ENCODE peak calls at places on chromosomes 7 and 10, in eight cellular contexts. O is heart right ventricle; E is activated CD8-positive, alpha-beta T cell treated with anti-CD3 and anti-CD28 coated beads for 36 hours; W is psoas muscle; I is A549; D is brain microvascular endothelial cell; U is BJ; Z is foreskin fibroblast. Y is an unnamed sample.

GRCh38 chr7:75048435-75049379 is 24.9 kb downstream of the RCC1L start:
- DNase-seq in U (no peak), O (no peak), W (no peak), I (no peak), E (no peak), Z (peak), D (no peak), Y (no peak)

GRCh38 chr7:6026917-6027316 is 4.3 kb upstream of the ANKRD61 start:
- DNase-seq in U (no peak), W (no peak), I (no peak), O (no peak), D (no peak), Z (no peak), E (peak), Y (peak)

GRCh38 chr10:12720217-12720981 is 281.1 kb downstream of the CCDC3 start:
- DNase-seq in W (peak), E (peak), U (peak), D (peak), Z (peak), I (peak), O (peak), Y (no peak)

GRCh38 chr7:15684834-15685233 is 1.6 kb downstream of the MEOX2 start:
- DNase-seq in U (no peak), I (no peak), Z (peak), W (no peak), E (no peak), D (no peak), O (peak), Y (no peak)

GRCh38 chr7:132485136-132485535 is 91.1 kb downstream of the PLXNA4 start:
- DNase-seq in D (no peak), E (no peak), Z (no peak), U (no peak), W (no peak), O (no peak), I (no peak), Y (no peak)

GRCh38 chr7:30584415-30584814 is 10.3 kb upstream of the GARS1 start:
- DNase-seq in O (no peak), W (no peak), D (no peak), Z (no peak), E (no peak), I (no peak), U (no peak), Y (no peak)

GRCh38 chr10:89301231-89301630 is 615 bp upstream of the IFIT2 start:
- DNase-seq in E (no peak), Z (peak), O (no peak), U (no peak), D (no peak), I (peak), W (no peak), Y (no peak)

GRCh38 chr7:123633553-123633952 is 22.1 kb upstream of the LMOD2 start:
- DNase-seq in E (no peak), O (no peak), I (no peak), Z (peak), W (no peak), D (peak), U (peak), Y (no peak)

GRCh38 chr7:6164491-6164890 is 107.9 kb downstream of the CYTH3 start:
- DNase-seq in D (peak), U (no peak), E (no peak), W (no peak), I (peak), O (peak), Z (no peak), Y (no peak)

GRCh38 chr10:11036424-11037011 is 18.8 kb downstream of the CELF2 start:
- DNase-seq in I (peak), E (no peak), O (no peak), U (no peak), W (no peak), D (peak), Z (peak), Y (no peak)

GRCh38 chr10:101292194-101293006 is 61.6 kb upstream of the BTRC start:
- DNase-seq in I (no peak), W (peak), E (peak), U (no peak), D (no peak), Z (peak), O (peak), Y (no peak)

GRCh38 chr7:127252736-127253288 is at the start of gene GRM8:
- DNase-seq in O (peak), Z (peak), D (peak), E (peak), U (no peak), I (peak), W (peak), Y (peak)

GRCh38 chr10:100338434-100339036 is 8.5 kb upstream of the SCD start:
- DNase-seq in Z (peak), U (no peak), O (peak), W (peak), E (peak), I (peak), D (peak), Y (peak)

DNA sequence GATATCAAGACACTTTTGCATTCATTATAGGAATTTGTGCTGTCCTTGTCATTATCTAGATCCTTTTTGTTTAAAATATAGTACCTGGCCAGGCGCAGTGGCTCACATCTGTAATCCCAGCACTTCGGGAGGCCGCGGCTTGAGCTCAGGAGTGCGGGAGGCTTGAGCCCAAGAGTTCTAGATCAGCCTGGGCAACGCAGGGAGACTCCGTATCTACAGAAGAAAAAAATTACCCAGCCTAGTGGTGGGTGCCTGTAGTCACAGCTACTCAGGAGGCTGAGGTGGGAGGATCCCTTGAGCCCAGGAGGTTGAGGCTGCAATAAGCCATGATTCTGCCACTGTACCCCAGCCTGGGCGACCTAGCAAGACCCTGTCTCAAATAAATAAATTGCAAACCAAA is 621 bp upstream of the MORN4 start:
- DNase-seq in Z (peak), D (no peak), I (peak), W (no peak), O (no peak), U (no peak), E (peak), Y (no peak)
- TF ChIP-seq CTCF in Z (no peak), D (peak), I (peak), W (peak), O (no peak), U (no peak), E (peak), Y (peak)

DNA sequence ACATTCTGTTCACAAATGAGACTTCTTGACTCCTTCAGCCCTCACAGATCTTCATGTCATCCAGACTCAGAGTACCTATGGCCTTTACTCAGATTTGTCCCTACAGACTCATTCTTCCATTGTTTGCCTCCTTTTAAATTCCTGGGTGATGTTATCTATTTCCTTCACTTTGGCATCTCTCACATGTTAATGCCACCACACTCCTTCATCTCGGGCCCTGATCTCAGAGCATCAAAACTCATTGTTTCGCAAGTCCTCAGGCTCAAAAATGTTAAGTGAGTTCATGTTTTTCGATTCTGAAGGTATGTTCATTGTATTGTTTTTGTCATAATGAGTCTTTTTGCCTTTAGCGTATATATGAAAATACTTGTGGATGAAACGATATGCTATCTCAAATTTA is 62.3 kb upstream of the AHR start:
- DNase-seq in U (no peak), E (no peak), D (no peak), O (no peak), W (no peak), Z (peak), I (no peak), Y (no peak)
- TF ChIP-seq CTCF in U (no peak), E (no peak), D (no peak), O (no peak), W (no peak), Z (no peak), I (no peak), Y (no peak)

DNA sequence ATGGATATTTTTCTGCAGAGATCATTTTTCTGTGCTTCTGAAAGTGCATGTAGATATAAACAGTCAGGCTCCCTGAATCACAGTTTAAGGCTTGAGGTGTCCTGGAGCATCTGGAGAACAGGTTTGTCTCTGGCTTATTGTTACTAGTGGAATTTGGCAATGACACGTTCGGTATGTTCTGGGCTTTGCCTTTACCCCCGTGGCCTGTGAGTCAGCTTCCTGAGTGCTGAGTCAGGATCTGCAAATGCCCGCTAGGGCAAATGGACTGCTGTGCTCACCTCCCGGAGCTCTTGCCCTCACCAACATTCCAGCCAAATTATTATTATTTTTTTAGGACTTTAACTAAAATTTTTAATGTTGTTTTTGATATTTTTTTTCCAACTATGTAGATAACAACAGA is 192.5 kb upstream of the PRSS1 start:
- DNase-seq in I (peak), W (peak), O (peak), E (peak), Z (peak), D (peak), U (peak), Y (no peak)
- TF ChIP-seq CTCF in I (no peak), W (peak), O (peak), E (no peak), Z (no peak), D (peak), U (peak), Y (no peak)

GRCh38 chr10:34022195-34022594 is 687.7 kb upstream of the NRP1 start:
- DNase-seq in O (no peak), D (no peak), I (no peak), E (no peak), U (no peak), W (no peak), Z (no peak), Y (no peak)

GRCh38 chr10:34029455-34029854 is 695.0 kb upstream of the NRP1 start:
- DNase-seq in O (no peak), I (no peak), W (no peak), E (no peak), Z (no peak), U (no peak), D (no peak), Y (no peak)

GRCh38 chr10:34028936-34029335 is 694.5 kb upstream of the NRP1 start:
- DNase-seq in E (no peak), D (no peak), I (no peak), Z (no peak), O (no peak), W (no peak), U (no peak), Y (no peak)

DNA sequence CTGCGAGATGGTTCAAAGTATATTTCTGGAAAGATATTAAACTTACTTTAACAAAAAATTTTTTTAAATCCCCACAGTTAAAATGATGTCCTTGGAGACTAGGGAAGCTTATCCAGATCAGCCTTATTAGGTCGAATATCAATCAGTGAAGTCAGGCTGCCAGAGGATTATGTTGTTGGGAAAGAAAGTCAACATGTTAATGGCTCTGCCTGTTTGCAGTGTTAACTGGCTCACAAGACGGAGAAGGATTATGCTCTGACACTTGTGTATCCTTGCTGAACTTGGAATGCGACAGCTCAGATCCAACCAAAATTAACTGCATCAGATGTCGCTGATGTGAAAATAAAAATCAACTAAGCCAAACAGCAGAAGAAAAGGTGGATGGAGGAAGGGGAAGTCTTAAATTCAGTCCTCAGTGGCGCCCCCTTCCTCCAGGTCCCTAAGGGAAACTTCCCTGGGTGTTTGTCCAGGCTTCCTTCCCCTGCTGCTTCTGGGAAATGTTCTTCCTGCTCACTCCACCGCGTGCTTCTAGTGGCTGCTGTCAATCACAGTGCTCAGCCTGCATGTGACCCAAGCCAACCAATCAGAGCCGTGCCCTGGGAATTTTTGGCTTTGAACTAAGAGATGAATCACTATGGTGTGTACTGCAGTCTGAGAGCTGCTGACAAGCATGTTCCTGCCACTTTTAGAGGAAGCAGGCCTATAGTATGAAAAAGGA is 690.4 kb upstream of the NRP1 start:
- DNase-seq in E (peak), Z (peak), I (peak), W (peak), O (no peak), D (peak), U (no peak), Y (no peak)
- TF ChIP-seq CTCF in E (no peak), Z (no peak), I (no peak), W (no peak), O (no peak), D (peak), U (no peak), Y (no peak)

GRCh38 chr7:90433221-90433620 is 30.0 kb downstream of the CLDN12 start:
- DNase-seq in Z (no peak), U (no peak), D (no peak), W (no peak), O (no peak), E (no peak), I (no peak), Y (no peak)
- TF ChIP-seq CTCF in Z (no peak), U (no peak), D (no peak), W (no peak), O (no peak), E (no peak), I (no peak), Y (no peak)

DNA sequence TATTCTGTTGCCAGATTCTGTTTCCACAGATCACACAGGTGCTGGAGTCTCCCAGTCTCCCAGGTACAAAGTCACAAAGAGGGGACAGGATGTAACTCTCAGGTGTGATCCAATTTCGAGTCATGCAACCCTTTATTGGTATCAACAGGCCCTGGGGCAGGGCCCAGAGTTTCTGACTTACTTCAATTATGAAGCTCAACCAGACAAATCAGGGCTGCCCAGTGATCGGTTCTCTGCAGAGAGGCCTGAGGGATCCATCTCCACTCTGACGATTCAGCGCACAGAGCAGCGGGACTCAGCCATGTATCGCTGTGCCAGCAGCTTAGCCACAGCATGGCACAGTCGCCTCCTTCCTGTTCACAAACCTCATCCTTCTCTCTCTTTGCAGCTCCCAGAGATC is 237.5 kb upstream of the PRSS1 start:
- DNase-seq in D (no peak), U (no peak), Z (no peak), O (no peak), E (peak), I (no peak), W (no peak), Y (no peak)
- TF ChIP-seq CTCF in D (no peak), U (no peak), Z (no peak), O (no peak), E (no peak), I (no peak), W (no peak), Y (no peak)

GRCh38 chr7:155007947-155008346 is 5.0 kb upstream of the PAXIP1 start:
- DNase-seq in O (no peak), W (no peak), E (peak), I (peak), Z (peak), U (no peak), D (no peak), Y (no peak)
- TF ChIP-seq CTCF in O (peak), W (peak), E (peak), I (peak), Z (no peak), U (peak), D (peak), Y (peak)

GRCh38 chr10:112057072-112057471 is 126.5 kb downstream of the GPAM start:
- DNase-seq in D (no peak), O (no peak), I (no peak), E (no peak), Z (no peak), U (no peak), W (no peak), Y (no peak)

GRCh38 chr10:112053895-112054294 is 129.7 kb downstream of the GPAM start:
- DNase-seq in E (no peak), Z (no peak), O (no peak), I (no peak), D (no peak), U (no peak), W (no peak), Y (no peak)

GRCh38 chr10:112059220-112059619 is 124.3 kb downstream of the GPAM start:
- DNase-seq in D (no peak), U (no peak), Z (no peak), I (no peak), E (no peak), W (no peak), O (no peak), Y (no peak)
- TF ChIP-seq CTCF in D (no peak), U (no peak), Z (no peak), I (no peak), E (no peak), W (no peak), O (no peak), Y (no peak)